ENCODE peak calls at places on chromosome 4, in ten cellular contexts. I, Z, Q, W, B, D, T, N, X and L are unnamed samples.

GRCh38 chr4:87033902-87034301 is 99.1 kb downstream of the AFF1 start:
- DNase-seq in I (no peak), Z (no peak), Q (no peak), W (no peak), B (no peak), D (no peak), T (no peak), N (no peak), X (no peak), L (no peak)

GRCh38 chr4:3468804-3469203 is 5.7 kb downstream of the DOK7 start:
- DNase-seq in I (no peak), Z (no peak), Q (no peak), W (no peak), B (no peak), D (no peak), T (no peak), N (no peak), X (no peak), L (no peak)

GRCh38 chr4:126004936-126005335 is 690.2 kb downstream of the FAT4 start:
- DNase-seq in I (peak; percentile 28), Z (no peak), Q (no peak), W (no peak), B (peak; percentile 39), D (no peak), T (no peak), N (no peak), X (no peak), L (no peak)

GRCh38 chr4:72430050-72430449 is 139.0 kb downstream of the ADAMTS3 start:
- DNase-seq in I (no peak), Z (no peak), Q (no peak), W (no peak), B (no peak), D (no peak), T (no peak), N (no peak), X (no peak), L (no peak)

GRCh38 chr4:186829740-186830449 is 106.2 kb upstream of the FAT1 start:
- DNase-seq in I (no peak), Z (peak; percentile 82), Q (no peak), W (no peak), B (no peak), D (no peak), T (no peak), N (no peak), X (no peak), L (no peak)

GRCh38 chr4:123986268-123986798 is 589.7 kb downstream of the SPRY1 start:
- DNase-seq in I (no peak), Z (no peak), Q (peak; percentile 50), W (peak; percentile 59), B (peak; percentile 76), D (no peak), T (no peak), N (peak; percentile 78), X (peak; percentile 74), L (no peak)

GRCh38 chr4:4640692-4641091 is 98.8 kb upstream of the STX18 start:
- DNase-seq in I (peak; percentile 51), Z (no peak), Q (no peak), W (no peak), B (no peak), D (no peak), T (no peak), N (no peak), X (no peak), L (no peak)

GRCh38 chr4:14834382-14834781 is 167.9 kb upstream of the CPEB2 start:
- DNase-seq in I (no peak), Z (no peak), Q (no peak), W (no peak), B (no peak), D (no peak), T (no peak), N (no peak), X (no peak), L (no peak)

GRCh38 chr4:80101086-80101767 is 28.2 kb upstream of the ANTXR2 start:
- DNase-seq in I (no peak), Z (no peak), Q (no peak), W (no peak), B (no peak), D (no peak), T (no peak), N (no peak), X (no peak), L (no peak)

GRCh38 chr4:133544097-133544496 is 395.0 kb downstream of the PCDH10 start:
- DNase-seq in I (no peak), Z (no peak), Q (no peak), W (no peak), B (no peak), D (no peak), T (no peak), N (no peak), X (no peak), L (no peak)
- TF ChIP-seq CTCF in I (no peak), Z (no peak), Q (no peak), W (no peak), B (no peak), D (no peak), T (no peak), N (no peak), X (no peak), L (no peak)

DNA sequence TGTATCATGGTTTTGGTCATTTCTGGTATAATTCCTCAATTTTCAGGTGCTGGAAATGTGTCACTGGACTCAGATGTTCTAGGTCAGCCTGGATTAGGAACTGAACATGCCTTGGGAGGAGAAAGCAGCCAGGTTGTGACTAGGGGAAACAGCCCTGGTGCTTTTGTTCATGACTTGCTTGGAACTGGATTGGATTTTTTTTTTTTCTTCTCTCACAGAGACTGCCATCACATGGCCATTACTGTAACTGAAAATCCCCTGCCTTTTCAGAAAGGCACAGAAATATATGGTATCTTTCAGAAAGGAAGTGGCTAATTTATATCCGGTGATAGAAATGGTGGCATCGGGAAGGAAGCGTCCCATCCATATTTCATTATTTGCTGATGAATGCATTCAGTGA is 34.6 kb downstream of the SEPTIN11 start:
- DNase-seq in I (no peak), Z (no peak), Q (no peak), W (peak; percentile 39), B (peak; percentile 24), D (no peak), T (peak; percentile 9), N (no peak), X (no peak), L (no peak)
- H3K27ac ChIP-seq in I (peak overlapping the region; percentile 86), Z (no peak overlapping the region), Q (peak overlapping the region; percentile 94), W (peak overlapping the region; percentile 50), B (peak overlapping the region; percentile 6), D (peak overlapping the region; percentile 34), T (no peak overlapping the region), N (peak overlapping the region; percentile 42), X (peak overlapping the region; percentile 71), L (peak overlapping the region; percentile 65)

DNA sequence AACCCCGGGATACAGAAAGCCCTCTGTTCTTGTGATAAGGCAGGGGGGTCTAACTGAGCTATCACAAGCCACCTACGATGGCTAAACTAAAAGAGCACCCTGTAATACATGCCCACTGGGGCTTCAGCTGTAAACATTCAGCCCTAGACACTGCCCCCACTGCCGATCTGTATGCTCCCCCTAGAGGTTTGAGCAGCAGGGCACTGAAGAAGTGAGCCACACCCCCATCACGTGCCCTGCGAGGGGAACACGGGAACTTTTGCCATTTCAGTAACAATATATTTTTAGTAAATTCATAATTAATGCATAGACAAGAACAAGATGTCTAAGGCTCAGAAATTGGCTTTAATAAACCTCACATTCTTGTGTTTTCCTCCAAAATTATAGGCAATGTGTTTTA is 235.2 kb upstream of the SFRP2 start:
- DNase-seq in I (peak; percentile 15), Z (no peak), Q (no peak), W (no peak), B (no peak), D (no peak), T (no peak), N (no peak), X (no peak), L (no peak)
- TF ChIP-seq CTCF in I (no peak), Z (peak; percentile 50), Q (no peak), W (no peak), B (peak; percentile 22), D (no peak), T (peak; percentile 51), N (no peak), X (no peak), L (no peak)

GRCh38 chr4:13597604-13598003 is 29.9 kb downstream of the BOD1L1 start:
- DNase-seq in I (no peak), Z (no peak), Q (no peak), W (no peak), B (peak; percentile 11), D (no peak), T (no peak), N (no peak), X (no peak), L (no peak)
- H3K27ac ChIP-seq in I (no peak overlapping the region), Z (no peak overlapping the region), Q (no peak overlapping the region), W (no peak overlapping the region), B (no peak overlapping the region), D (no peak overlapping the region), T (no peak overlapping the region), N (no peak overlapping the region), X (no peak overlapping the region), L (no peak overlapping the region)

DNA sequence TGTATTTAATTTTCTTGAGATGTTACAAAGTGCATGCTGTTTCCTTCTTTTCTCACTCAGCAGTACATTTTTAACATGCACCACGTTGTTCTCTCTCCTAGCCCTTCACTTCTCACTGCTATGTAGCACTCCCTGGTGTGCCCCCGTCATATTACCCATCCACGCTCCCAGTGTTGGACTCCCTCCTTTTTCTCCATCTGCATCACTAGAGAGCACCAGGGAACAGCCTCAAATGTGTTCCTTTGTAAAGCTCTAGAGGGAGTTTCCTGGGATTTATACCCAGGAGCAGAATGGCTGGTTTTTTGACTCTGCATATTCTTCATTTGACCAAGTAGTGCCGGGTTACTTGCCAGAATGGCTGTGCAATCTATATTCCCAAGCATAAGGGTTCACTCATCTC is 240.3 kb upstream of the ANXA3 start:
- DNase-seq in I (no peak), Z (no peak), Q (no peak), W (no peak), B (no peak), D (no peak), T (no peak), N (no peak), X (no peak), L (no peak)
- TF ChIP-seq CTCF in I (no peak), Z (peak; percentile 20), Q (no peak), W (no peak), B (no peak), D (no peak), T (no peak), N (no peak), X (no peak), L (no peak)

GRCh38 chr4:55038176-55038890 is 87.1 kb downstream of the KDR start:
- DNase-seq in I (no peak), Z (no peak), Q (no peak), W (peak; percentile 74), B (peak; percentile 28), D (no peak), T (no peak), N (peak; percentile 26), X (no peak), L (no peak)
- H3K27ac ChIP-seq in I (no peak overlapping the region), Z (no peak overlapping the region), Q (no peak overlapping the region), W (peak overlapping the region; percentile 84), B (no peak overlapping the region), D (peak overlapping the region; percentile 14), T (no peak overlapping the region), N (no peak overlapping the region), X (peak overlapping the region; percentile 72), L (peak overlapping the region; percentile 47)